ENCODE peak calls at places on chromosome 12, in four cellular contexts. M is OCI-M1; P is pancreas; F is stimulated activated CD4-positive, alpha-beta T cell treated with anti-CD3 and anti-CD28 coated beads, Interleukin-4, amount 100 ng/mL, for 48 hours. N is an unnamed sample.

GRCh38 chr12:15701721-15702156 is 87.4 kb downstream of the EPS8 start:
- DNase-seq in F (no peak), M (peak), P (no peak), N (no peak)

GRCh38 chr12:10910380-10910779 is 1.0 kb upstream of the TAS2R13 start:
- DNase-seq in F (no peak), M (no peak), P (no peak), N (no peak)

GRCh38 chr12:76480800-76481199 is 78.8 kb downstream of the OSBPL8 start:
- DNase-seq in F (no peak), P (no peak), M (peak), N (no peak)

GRCh38 chr12:96743606-96744005 is 163.5 kb upstream of the NEDD1 start:
- DNase-seq in F (no peak), M (no peak), P (no peak), N (no peak)

GRCh38 chr12:120962487-120963054 is 15.8 kb upstream of the HNF1A start:
- DNase-seq in F (no peak), M (no peak), P (no peak), N (no peak)

GRCh38 chr12:64780531-64781373 is 21.5 kb upstream of the GNS start:
- DNase-seq in M (no peak), P (peak), F (no peak), N (peak)

GRCh38 chr12:107903377-107904061 is 129.0 kb downstream of the ASCL4 start:
- DNase-seq in M (no peak), F (peak), P (peak), N (peak)

GRCh38 chr12:6038160-6038559 is 86.3 kb downstream of the VWF start:
- DNase-seq in M (peak), F (peak), P (no peak), N (peak)

GRCh38 chr12:49233842-49234526 is 30.9 kb upstream of the TUBA1C start:
- DNase-seq in F (no peak), M (peak), P (no peak), N (peak)

GRCh38 chr12:118391424-118391823 is 15.1 kb downstream of the SUDS3 start:
- DNase-seq in F (no peak), P (no peak), M (no peak), N (no peak)

GRCh38 chr12:77062846-77063461 is 2.4 kb downstream of the E2F7 start:
- DNase-seq in P (no peak), F (no peak), M (peak), N (peak)

GRCh38 chr12:124862768-124863408 is 776 bp downstream of the SCARB1 start:
- DNase-seq in F (no peak), M (peak), P (peak), N (no peak)

GRCh38 chr12:52514471-52515318 is 5.5 kb downstream of the KRT5 start:
- DNase-seq in M (no peak), F (no peak), P (no peak), N (no peak)

GRCh38 chr12:100329800-100330199 is 27.1 kb upstream of the SLC17A8 start:
- DNase-seq in P (no peak), F (no peak), M (no peak), N (no peak)

GRCh38 chr12:115223322-115223721 is 539.3 kb upstream of the TBX3 start:
- DNase-seq in M (peak), P (no peak), F (no peak), N (no peak)

GRCh38 chr12:124904306-124905098 is 9.9 kb downstream of the UBC start:
- DNase-seq in M (peak), F (no peak), P (no peak), N (peak)

GRCh38 chr12:122873540-122873939 is 22.4 kb downstream of the VPS37B start:
- DNase-seq in P (peak), F (no peak), M (no peak), N (peak)

GRCh38 chr12:93653712-93654111 is 23.5 kb upstream of the CRADD start:
- DNase-seq in P (no peak), M (no peak), F (no peak), N (no peak)

GRCh38 chr12:122182887-122183587 is at the start of gene LRRC43:
- DNase-seq in F (no peak), P (peak), M (no peak), N (peak)

GRCh38 chr12:43675048-43675904 is 83.3 kb downstream of the PUS7L start:
- DNase-seq in F (no peak), P (peak), M (no peak), N (no peak)

GRCh38 chr12:86134571-86134970 is 121.6 kb downstream of the MGAT4C start:
- DNase-seq in F (no peak), M (no peak), P (no peak), N (no peak)

GRCh38 chr12:76967181-76967885 is 88.5 kb upstream of the CSRP2 start:
- DNase-seq in M (no peak), P (no peak), F (no peak), N (no peak)

GRCh38 chr12:108482717-108483212 is 32.3 kb upstream of the FICD start:
- DNase-seq in P (no peak), M (no peak), F (no peak), N (no peak)